ENCODE peak calls at places on chromosomes 5 and 9, in nine cellular contexts. U is uterus, N is tibial nerve, P is sigmoid colon, K is H1, R is heart left ventricle, Z is A549, L is adrenal gland, J is breast epithelium. M is an unnamed sample.

GRCh38 chr5:54996476-54996875 is 11.1 kb upstream of the ESM1 start:
- DNase-seq in N (no peak), J (no peak), P (no peak), L (no peak), K (no peak), R (no peak), Z (no peak), U (no peak), M (no peak)

GRCh38 chr5:33795532-33795931 is 96.3 kb downstream of the ADAMTS12 start:
- DNase-seq in J (no peak), N (no peak), U (no peak), P (no peak), R (no peak), L (no peak), K (no peak), Z (no peak), M (no peak)

GRCh38 chr9:128683340-128684064 is 5.5 kb upstream of the SET start:
- DNase-seq in J (no peak), Z (peak; percentile 55), P (no peak), U (peak; percentile 36), L (peak; percentile 89), R (peak; percentile 33), K (peak; percentile 94), N (no peak), M (peak; percentile 41)

GRCh38 chr5:177427211-177427822 is 841 bp downstream of the GRK6 start:
- DNase-seq in L (no peak), R (no peak), P (no peak), N (no peak), U (no peak), K (no peak), Z (no peak), J (no peak), M (no peak)

GRCh38 chr5:2387224-2388004 is 364.1 kb downstream of the IRX2 start:
- DNase-seq in J (no peak), Z (no peak), L (no peak), K (no peak), R (no peak), N (no peak), U (no peak), P (no peak), M (no peak)

GRCh38 chr5:114360816-114361723 is 800 bp upstream of the KCNN2 start:
- DNase-seq in K (peak; percentile 86), J (no peak), Z (peak; percentile 2), R (peak; percentile 49), N (no peak), P (no peak), U (peak; percentile 16), L (peak; percentile 70), M (peak; percentile 46)

GRCh38 chr9:21432640-21433425 is 7.4 kb upstream of the IFNA1 start:
- DNase-seq in Z (no peak), P (no peak), L (no peak), J (no peak), N (no peak), U (no peak), K (no peak), R (no peak), M (no peak)

GRCh38 chr9:34237836-34238235 is 59.0 kb downstream of the UBAP1 start:
- DNase-seq in K (no peak), L (no peak), J (no peak), Z (no peak), P (no peak), R (no peak), N (no peak), U (no peak), M (no peak)

GRCh38 chr5:142307491-142307890 is 17.3 kb downstream of the SPRY4 start:
- DNase-seq in J (no peak), L (no peak), P (no peak), N (no peak), Z (no peak), U (no peak), K (no peak), R (no peak), M (no peak)

GRCh38 chr5:173858675-173859121 is 29.5 kb upstream of the CPEB4 start:
- DNase-seq in Z (no peak), U (no peak), P (no peak), R (no peak), K (no peak), N (no peak), L (no peak), J (no peak), M (no peak)

GRCh38 chr9:95089916-95090791 is 227.4 kb downstream of the FANCC start:
- DNase-seq in P (peak; percentile 80), N (no peak), R (peak; percentile 74), U (no peak), L (no peak), Z (peak; percentile 46), K (no peak), J (peak; percentile 52), M (no peak)

GRCh38 chr9:113598883-113599282 is 135.4 kb downstream of the RGS3 start:
- DNase-seq in R (no peak), P (no peak), L (no peak), J (no peak), U (no peak), K (no peak), Z (no peak), N (no peak), M (no peak)

GRCh38 chr5:139635606-139636206 is 12.4 kb upstream of the CXXC5 start:
- DNase-seq in Z (peak; percentile 73), R (peak; percentile 92), U (peak; percentile 62), K (peak; percentile 75), J (no peak), N (no peak), L (peak; percentile 81), P (peak; percentile 92), M (peak; percentile 86)

GRCh38 chr9:78676009-78676408 is 379.1 kb downstream of the PSAT1 start:
- DNase-seq in U (no peak), R (no peak), N (no peak), P (no peak), L (no peak), K (no peak), J (no peak), Z (no peak), M (no peak)

GRCh38 chr9:78674874-78675273 is 377.9 kb downstream of the PSAT1 start:
- DNase-seq in J (no peak), N (no peak), R (no peak), U (no peak), K (no peak), L (no peak), P (no peak), Z (no peak), M (no peak)

GRCh38 chr9:78669591-78669990 is 372.7 kb downstream of the PSAT1 start:
- DNase-seq in K (no peak), Z (no peak), N (no peak), L (no peak), U (no peak), R (no peak), P (no peak), J (no peak), M (no peak)

GRCh38 chr9:78668148-78668825 is 371.4 kb downstream of the PSAT1 start:
- DNase-seq in U (no peak), Z (no peak), J (no peak), N (no peak), L (no peak), K (no peak), P (no peak), R (no peak), M (no peak)

GRCh38 chr9:78671785-78672184 is 374.9 kb downstream of the PSAT1 start:
- DNase-seq in L (no peak), U (no peak), J (no peak), N (no peak), R (no peak), K (no peak), P (no peak), Z (no peak), M (no peak)
- TF ChIP-seq POLR2A in L (no peak), U (no peak), J (no peak), N (no peak), R (no peak), K (no peak), P (no peak), Z (no peak), M (no peak)

DNA sequence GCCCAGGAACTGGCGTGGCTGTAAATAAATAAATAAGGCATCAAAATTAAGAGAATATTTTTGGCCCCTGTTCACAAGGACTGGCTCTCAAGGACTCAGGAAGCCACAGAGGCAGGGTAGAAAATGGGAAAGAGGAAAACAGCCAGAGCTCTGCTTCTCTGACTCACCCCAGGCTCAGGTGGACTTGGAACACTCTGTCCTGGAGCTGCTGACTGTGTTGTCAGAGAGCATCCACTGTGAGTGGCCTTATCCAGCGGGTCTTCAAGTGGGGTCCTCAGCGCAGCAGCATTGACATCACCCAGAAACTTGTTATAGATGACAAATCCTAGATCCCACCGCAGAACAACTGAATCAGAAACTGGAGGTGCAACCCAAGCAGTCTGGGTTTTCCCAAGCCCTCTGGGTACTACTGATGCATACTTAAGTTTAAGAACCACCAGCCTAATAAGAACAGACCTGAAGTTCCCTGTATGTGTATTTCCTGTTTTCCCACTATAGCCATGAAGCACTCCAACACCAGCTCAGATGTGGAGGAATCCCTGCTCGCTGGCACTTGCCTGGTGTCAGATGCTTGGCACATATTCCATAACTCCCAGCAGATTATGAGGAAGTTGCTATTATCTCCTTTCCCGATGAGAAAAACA is 20.5 kb downstream of the ADRA1B start:
- DNase-seq in L (peak; percentile 42), J (no peak), K (peak; percentile 33), R (no peak), N (no peak), P (no peak), Z (no peak), U (no peak), M (peak; percentile 33)
- H3K27ac ChIP-seq in L (no peak overlapping the region), J (no peak overlapping the region), K (no peak overlapping the region), R (no peak overlapping the region), N (no peak overlapping the region), P (no peak overlapping the region), Z (peak overlapping the region; percentile 35), U (peak overlapping the region; percentile 37), M (peak overlapping the region; percentile 15)

DNA sequence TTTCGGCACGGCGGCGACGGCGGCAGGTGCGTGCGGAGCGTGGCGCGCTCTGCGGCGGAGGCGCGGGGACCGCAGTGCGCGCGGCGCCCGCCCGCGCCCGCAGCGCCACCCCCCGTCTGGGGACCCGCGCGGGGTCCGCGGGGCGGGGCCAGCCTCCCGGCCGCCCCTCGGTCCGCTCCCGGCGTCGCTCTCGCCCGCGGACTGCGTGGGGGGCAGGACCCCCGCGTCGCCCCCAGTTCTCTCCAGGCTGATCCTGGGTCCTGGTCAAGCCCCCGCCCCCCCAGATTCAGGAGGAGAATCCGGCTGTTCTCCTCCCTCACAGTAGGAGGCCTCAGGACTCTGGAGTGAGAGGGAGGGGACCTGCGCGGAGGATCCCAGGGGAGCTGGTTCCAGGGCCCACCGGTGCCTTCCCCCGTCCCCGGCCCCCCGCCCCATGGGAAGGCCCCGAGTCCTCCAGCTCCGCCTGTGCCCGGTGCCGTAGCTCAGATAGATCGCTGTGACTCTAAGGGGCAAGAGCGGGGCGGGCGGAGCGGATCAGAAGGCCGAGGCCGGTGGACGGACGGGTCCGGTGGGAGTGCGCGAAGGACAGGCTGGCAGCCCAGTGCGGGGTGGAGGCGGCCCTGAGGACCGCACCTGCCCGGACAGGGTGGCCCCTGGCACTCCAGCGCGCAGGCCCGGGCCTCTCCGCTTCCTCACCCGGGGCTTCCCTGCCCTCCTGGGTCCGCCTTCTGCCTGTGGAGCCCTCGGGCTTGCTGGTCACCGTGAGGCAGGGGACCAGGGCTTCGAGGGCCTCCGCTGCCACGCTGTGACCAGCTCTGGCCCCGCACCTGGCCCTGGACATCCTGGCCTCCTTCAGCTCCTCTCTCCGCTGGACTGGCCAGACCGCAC is at the start of gene RNF208:
- DNase-seq in U (no peak), J (no peak), P (no peak), K (no peak), Z (no peak), N (no peak), L (peak; percentile 59), R (no peak), M (no peak)
- TF ChIP-seq CTCF in U (no peak), J (no peak), P (no peak), K (no peak), Z (no peak), N (no peak), L (no peak), R (no peak), M (no peak)

GRCh38 chr5:171387255-171387969 is at the start of gene NPM1:
- DNase-seq in K (peak; percentile 95), L (peak; percentile 98), N (peak; percentile 87), P (peak; percentile 99), J (peak; percentile 98), Z (peak; percentile 99), U (peak; percentile 98), R (peak; percentile 97), M (peak; percentile 97)
- TF ChIP-seq POLR2A in K (peak; percentile 98), L (peak; percentile 93), N (peak; percentile 92), P (peak; percentile 89), J (peak; percentile 87), Z (peak; percentile 95), U (peak; percentile 84), R (peak; percentile 45), M (peak; percentile 43)